ENCODE peak calls at places on chromosomes 16 and 17, in ten cellular contexts. One of them, this sample, is unnamed. For H3K9me3, the result is how much of the 10 kb centered on the place peaks cover.

GRCh38 chr16:83689385-83689831 is 118.4 kb upstream of the HSBP1 start:
- DNase-seq in tibial nerve: no peak
- DNase-seq in sigmoid colon: no peak
- DNase-seq in A549: no peak
- DNase-seq in suprapubic skin: no peak
- DNase-seq in upper lobe of left lung: no peak
- DNase-seq in H1: no peak
- DNase-seq in transverse colon: no peak
- DNase-seq in stomach: no peak
- DNase-seq in ovary: no peak
- DNase-seq in this sample: no peak

GRCh38 chr16:72372646-72373045 is 200.7 kb upstream of the PMFBP1 start:
- DNase-seq in transverse colon: no peak
- DNase-seq in stomach: no peak
- DNase-seq in tibial nerve: no peak
- DNase-seq in ovary: no peak
- DNase-seq in H1: no peak
- DNase-seq in upper lobe of left lung: no peak
- DNase-seq in A549: no peak
- DNase-seq in sigmoid colon: no peak
- DNase-seq in suprapubic skin: no peak
- DNase-seq in this sample: no peak

GRCh38 chr17:77801545-77802332 is 156.8 kb upstream of the TNRC6C start:
- DNase-seq in suprapubic skin: no peak
- DNase-seq in sigmoid colon: no peak
- DNase-seq in tibial nerve: no peak
- DNase-seq in H1: no peak
- DNase-seq in A549: no peak
- DNase-seq in transverse colon: no peak
- DNase-seq in stomach: no peak
- DNase-seq in ovary: no peak
- DNase-seq in upper lobe of left lung: no peak
- DNase-seq in this sample: no peak

GRCh38 chr16:50021509-50021908 is 3.5 kb upstream of the CNEP1R1 start:
- DNase-seq in transverse colon: no peak
- DNase-seq in A549: no peak
- DNase-seq in suprapubic skin: no peak
- DNase-seq in tibial nerve: no peak
- DNase-seq in sigmoid colon: no peak
- DNase-seq in H1: no peak
- DNase-seq in ovary: no peak
- DNase-seq in upper lobe of left lung: no peak
- DNase-seq in stomach: no peak
- DNase-seq in this sample: no peak

GRCh38 chr16:31131841-31132271 is 3.7 kb downstream of the PRSS8 start:
- DNase-seq in stomach: peak
- DNase-seq in ovary: no peak
- DNase-seq in tibial nerve: no peak
- DNase-seq in transverse colon: peak
- DNase-seq in suprapubic skin: no peak
- DNase-seq in A549: no peak
- DNase-seq in H1: no peak
- DNase-seq in upper lobe of left lung: no peak
- DNase-seq in sigmoid colon: no peak
- DNase-seq in this sample: no peak

GRCh38 chr17:81315170-81315884 is 20.2 kb upstream of the SLC38A10 start:
- DNase-seq in A549: no peak
- DNase-seq in suprapubic skin: no peak
- DNase-seq in upper lobe of left lung: peak
- DNase-seq in H1: no peak
- DNase-seq in transverse colon: no peak
- DNase-seq in ovary: no peak
- DNase-seq in tibial nerve: no peak
- DNase-seq in sigmoid colon: no peak
- DNase-seq in stomach: no peak
- DNase-seq in this sample: no peak

GRCh38 chr16:31376705-31377104 is 16.4 kb upstream of the ITGAD start:
- DNase-seq in H1: no peak
- DNase-seq in transverse colon: no peak
- DNase-seq in stomach: no peak
- DNase-seq in suprapubic skin: no peak
- DNase-seq in upper lobe of left lung: no peak
- DNase-seq in ovary: no peak
- DNase-seq in A549: no peak
- DNase-seq in sigmoid colon: no peak
- DNase-seq in tibial nerve: no peak
- DNase-seq in this sample: no peak

GRCh38 chr16:22098538-22099255 is 6.4 kb downstream of the VWA3A start:
- DNase-seq in stomach: no peak
- DNase-seq in A549: peak
- DNase-seq in sigmoid colon: no peak
- DNase-seq in suprapubic skin: no peak
- DNase-seq in upper lobe of left lung: no peak
- DNase-seq in ovary: no peak
- DNase-seq in transverse colon: no peak
- DNase-seq in H1: no peak
- DNase-seq in tibial nerve: no peak
- DNase-seq in this sample: no peak

GRCh38 chr16:9402293-9402865 is 310.9 kb downstream of the HAPSTR1 start:
- DNase-seq in suprapubic skin: no peak
- DNase-seq in tibial nerve: no peak
- DNase-seq in A549: no peak
- DNase-seq in stomach: no peak
- DNase-seq in transverse colon: no peak
- DNase-seq in sigmoid colon: no peak
- DNase-seq in ovary: no peak
- DNase-seq in upper lobe of left lung: no peak
- DNase-seq in H1: no peak
- DNase-seq in this sample: no peak

GRCh38 chr17:18860161-18860972 is 2.4 kb downstream of the PRPSAP2 start:
- DNase-seq in A549: no peak
- DNase-seq in transverse colon: no peak
- DNase-seq in sigmoid colon: no peak
- DNase-seq in H1: no peak
- DNase-seq in stomach: no peak
- DNase-seq in ovary: no peak
- DNase-seq in suprapubic skin: no peak
- DNase-seq in upper lobe of left lung: no peak
- DNase-seq in tibial nerve: no peak
- DNase-seq in this sample: no peak

GRCh38 chr16:59039066-59039465 is 304.9 kb upstream of the GOT2 start:
- DNase-seq in ovary: no peak
- DNase-seq in A549: no peak
- DNase-seq in tibial nerve: no peak
- DNase-seq in stomach: no peak
- DNase-seq in sigmoid colon: no peak
- DNase-seq in H1: no peak
- DNase-seq in suprapubic skin: no peak
- DNase-seq in upper lobe of left lung: no peak
- DNase-seq in transverse colon: no peak
- DNase-seq in this sample: no peak

GRCh38 chr17:17972952-17973254 is 241 bp downstream of the DRC3 start:
- DNase-seq in A549: no peak
- DNase-seq in stomach: no peak
- DNase-seq in upper lobe of left lung: no peak
- DNase-seq in tibial nerve: no peak
- DNase-seq in sigmoid colon: no peak
- DNase-seq in ovary: no peak
- DNase-seq in transverse colon: no peak
- DNase-seq in H1: no peak
- DNase-seq in suprapubic skin: no peak
- DNase-seq in this sample: no peak

GRCh38 chr17:61470530-61471136 is 18.4 kb downstream of the TBX4 start:
- DNase-seq in tibial nerve: no peak
- DNase-seq in transverse colon: no peak
- DNase-seq in ovary: no peak
- DNase-seq in A549: no peak
- DNase-seq in H1: no peak
- DNase-seq in sigmoid colon: peak
- DNase-seq in upper lobe of left lung: no peak
- DNase-seq in suprapubic skin: peak
- DNase-seq in stomach: no peak
- DNase-seq in this sample: no peak

GRCh38 chr17:32016231-32016630 is 9.0 kb downstream of the LRRC37B start:
- DNase-seq in ovary: no peak
- DNase-seq in suprapubic skin: no peak
- DNase-seq in stomach: no peak
- DNase-seq in tibial nerve: no peak
- DNase-seq in H1: no peak
- DNase-seq in transverse colon: no peak
- DNase-seq in sigmoid colon: no peak
- DNase-seq in upper lobe of left lung: no peak
- DNase-seq in A549: no peak
- DNase-seq in this sample: no peak

GRCh38 chr16:85570213-85570734 is 42.8 kb upstream of the GSE1 start:
- DNase-seq in ovary: no peak
- DNase-seq in stomach: peak
- DNase-seq in suprapubic skin: no peak
- DNase-seq in tibial nerve: no peak
- DNase-seq in transverse colon: no peak
- DNase-seq in H1: no peak
- DNase-seq in sigmoid colon: no peak
- DNase-seq in upper lobe of left lung: no peak
- DNase-seq in A549: no peak
- DNase-seq in this sample: no peak

GRCh38 chr16:3789375-3790067 is 72.2 kb upstream of the TRAP1 start:
- DNase-seq in upper lobe of left lung: no peak
- DNase-seq in H1: no peak
- DNase-seq in tibial nerve: no peak
- DNase-seq in A549: no peak
- DNase-seq in stomach: no peak
- DNase-seq in transverse colon: no peak
- DNase-seq in suprapubic skin: no peak
- DNase-seq in sigmoid colon: no peak
- DNase-seq in ovary: no peak
- DNase-seq in this sample: no peak

DNA sequence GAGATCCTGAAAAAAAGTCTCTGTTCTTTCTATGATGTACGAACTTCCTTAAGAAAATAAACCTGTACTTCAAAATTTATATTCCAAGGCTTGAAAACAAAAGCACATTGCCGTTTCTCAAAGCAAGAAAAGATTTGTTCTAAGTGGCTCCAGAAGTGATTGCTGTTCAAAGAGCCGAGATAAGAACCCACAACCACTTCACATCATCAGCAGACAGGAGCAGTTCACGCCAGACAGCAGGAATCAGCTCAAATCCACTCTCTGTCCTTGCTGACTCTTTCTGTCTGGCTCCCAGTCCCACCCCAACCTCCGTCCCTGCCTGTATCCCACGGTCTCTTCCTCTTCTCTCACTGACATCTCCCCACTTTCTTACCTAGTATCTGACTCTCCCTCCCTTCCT is 85.0 kb upstream of the MYOCD start:
- DNase-seq in ovary: no peak
- DNase-seq in tibial nerve: no peak
- DNase-seq in suprapubic skin: no peak
- DNase-seq in transverse colon: no peak
- DNase-seq in sigmoid colon: no peak
- DNase-seq in A549: no peak
- DNase-seq in upper lobe of left lung: no peak
- DNase-seq in H1: no peak
- DNase-seq in stomach: no peak
- DNase-seq in this sample: no peak
- H3K9me3 ChIP-seq in ovary: under half
- H3K9me3 ChIP-seq in tibial nerve: under half
- H3K9me3 ChIP-seq in suprapubic skin: under half
- H3K9me3 ChIP-seq in transverse colon: under half
- H3K9me3 ChIP-seq in sigmoid colon: under half
- H3K9me3 ChIP-seq in A549: under half
- H3K9me3 ChIP-seq in upper lobe of left lung: under half
- H3K9me3 ChIP-seq in H1: under half
- H3K9me3 ChIP-seq in stomach: under half
- H3K9me3 ChIP-seq in this sample: under half

DNA sequence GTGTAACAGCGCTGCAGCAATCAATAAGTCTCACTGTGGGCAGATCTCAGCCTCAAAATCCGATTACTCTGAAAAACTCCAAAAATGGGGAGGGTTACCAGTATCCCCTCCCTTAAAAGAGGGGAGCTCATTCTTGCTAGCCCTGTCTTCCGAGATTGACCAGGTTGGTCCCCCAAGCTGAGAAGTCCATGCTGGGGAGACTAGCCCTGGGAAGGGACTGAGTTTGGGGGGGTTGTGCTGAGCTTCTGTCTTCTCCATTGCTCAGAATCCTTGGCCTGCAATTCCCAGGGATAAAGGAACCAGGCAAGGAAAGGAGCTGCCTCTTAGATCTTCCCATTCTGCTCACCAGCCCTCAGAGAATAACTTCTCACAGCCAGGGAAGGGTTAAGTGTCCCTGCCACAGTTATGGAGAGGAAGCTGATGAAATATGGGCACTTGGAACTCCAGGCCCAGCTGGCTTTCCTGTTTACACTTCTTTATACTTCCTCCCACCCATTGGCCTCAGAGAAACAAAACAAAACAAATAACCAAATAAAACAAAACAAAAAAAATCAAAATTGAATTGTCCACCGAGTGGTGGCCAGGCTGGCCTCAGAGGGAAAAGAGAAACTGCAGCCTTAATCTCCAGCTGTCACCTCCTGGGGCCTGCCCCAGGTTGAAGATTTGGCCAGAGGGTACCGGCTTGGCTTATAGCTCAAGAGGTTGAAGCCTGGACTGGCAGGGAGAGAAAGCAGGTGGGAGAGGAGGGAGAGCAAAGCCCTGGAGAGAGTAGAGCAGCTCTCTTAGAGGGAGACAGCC is 2.6 kb downstream of the HOXB3 start:
- DNase-seq in ovary: no peak
- DNase-seq in stomach: no peak
- DNase-seq in H1: no peak
- DNase-seq in A549: no peak
- DNase-seq in sigmoid colon: no peak
- DNase-seq in upper lobe of left lung: no peak
- DNase-seq in tibial nerve: no peak
- DNase-seq in transverse colon: no peak
- DNase-seq in suprapubic skin: no peak
- DNase-seq in this sample: no peak
- TF ChIP-seq EP300 in ovary: no peak
- TF ChIP-seq EP300 in stomach: no peak
- TF ChIP-seq EP300 in H1: no peak
- TF ChIP-seq EP300 in A549: no peak
- TF ChIP-seq EP300 in sigmoid colon: no peak
- TF ChIP-seq EP300 in upper lobe of left lung: no peak
- TF ChIP-seq EP300 in tibial nerve: no peak
- TF ChIP-seq EP300 in transverse colon: no peak
- TF ChIP-seq EP300 in suprapubic skin: no peak
- TF ChIP-seq EP300 in this sample: no peak

GRCh38 chr17:40072481-40073346 is 9.9 kb downstream of the THRA start:
- DNase-seq in stomach: peak
- DNase-seq in upper lobe of left lung: no peak
- DNase-seq in H1: no peak
- DNase-seq in sigmoid colon: peak
- DNase-seq in transverse colon: peak
- DNase-seq in tibial nerve: no peak
- DNase-seq in suprapubic skin: no peak
- DNase-seq in ovary: peak
- DNase-seq in A549: no peak
- DNase-seq in this sample: no peak
- TF ChIP-seq POLR2A in stomach: peak
- TF ChIP-seq POLR2A in upper lobe of left lung: no peak
- TF ChIP-seq POLR2A in H1: no peak
- TF ChIP-seq POLR2A in sigmoid colon: no peak
- TF ChIP-seq POLR2A in transverse colon: peak
- TF ChIP-seq POLR2A in tibial nerve: no peak
- TF ChIP-seq POLR2A in suprapubic skin: no peak
- TF ChIP-seq POLR2A in ovary: no peak
- TF ChIP-seq POLR2A in A549: no peak
- TF ChIP-seq POLR2A in this sample: no peak

GRCh38 chr16:35754391-35755369 is 2295.3 kb downstream of the TP53TG3F start:
- DNase-seq in upper lobe of left lung: peak
- DNase-seq in H1: no peak
- DNase-seq in tibial nerve: no peak
- DNase-seq in stomach: no peak
- DNase-seq in ovary: no peak
- DNase-seq in A549: no peak
- DNase-seq in sigmoid colon: no peak
- DNase-seq in suprapubic skin: peak
- DNase-seq in transverse colon: no peak
- DNase-seq in this sample: peak
- H3K9me3 ChIP-seq in upper lobe of left lung: under half
- H3K9me3 ChIP-seq in H1: half or more
- H3K9me3 ChIP-seq in tibial nerve: under half
- H3K9me3 ChIP-seq in stomach: half or more
- H3K9me3 ChIP-seq in ovary: under half
- H3K9me3 ChIP-seq in A549: under half
- H3K9me3 ChIP-seq in sigmoid colon: under half
- H3K9me3 ChIP-seq in suprapubic skin: under half
- H3K9me3 ChIP-seq in transverse colon: under half
- H3K9me3 ChIP-seq in this sample: under half

This sample was measured in esophagus muscularis mucosa.